ENCODE peak calls at places on chromosomes 16 and 17, in four cellular contexts. Y is A549, J is K562, I is HepG2. P is an unnamed sample.

GRCh38 chr16:54135361-54136275 is 151.0 kb downstream of the IRX3 start:
- DNase-seq in Y (peak; percentile 4), J (no peak), I (no peak), P (peak; percentile 68)

GRCh38 chr16:28925386-28926228 is 569 bp upstream of the RABEP2 start:
- DNase-seq in I (peak; percentile 73), J (peak; percentile 76), Y (peak; percentile 84), P (peak; percentile 68)

GRCh38 chr16:86928517-86929148 is 350.3 kb downstream of the FOXL1 start:
- DNase-seq in I (no peak), Y (no peak), J (no peak), P (no peak)

GRCh38 chr17:17809527-17810373 is 27.0 kb downstream of the SREBF1 start:
- DNase-seq in I (no peak), Y (peak; percentile 64), J (peak; percentile 22), P (no peak)

GRCh38 chr16:67657751-67658518 is 2.1 kb downstream of the ACD start:
- DNase-seq in I (no peak), Y (no peak), J (no peak), P (no peak)

GRCh38 chr16:57889960-57890751 is 80.8 kb downstream of the CNGB1 start:
- DNase-seq in J (no peak), Y (no peak), I (no peak), P (peak; percentile 28)

GRCh38 chr17:33811006-33811760 is 443.9 kb upstream of the CCL2 start:
- DNase-seq in Y (no peak), I (no peak), J (no peak), P (no peak)

GRCh38 chr17:75614006-75614405 is 19.2 kb upstream of the SMIM5 start:
- DNase-seq in J (peak; percentile 71), Y (peak; percentile 44), I (no peak), P (no peak)

GRCh38 chr17:17682293-17682736 is 1.1 kb downstream of the RAI1 start:
- DNase-seq in I (no peak), Y (peak; percentile 58), J (peak; percentile 66), P (no peak)

GRCh38 chr17:29909604-29910003 is 20.4 kb downstream of the SSH2 start:
- DNase-seq in Y (no peak), I (no peak), J (no peak), P (peak; percentile 52)

GRCh38 chr16:57640612-57641011 is 12.2 kb downstream of the ADGRG1 start:
- DNase-seq in I (no peak), J (no peak), Y (no peak), P (no peak)

GRCh38 chr16:53501216-53501859 is 1.7 kb downstream of the AKTIP start:
- DNase-seq in J (no peak), Y (no peak), I (no peak), P (no peak)

GRCh38 chr17:55783684-55784245 is 32.9 kb downstream of the PCTP start:
- DNase-seq in Y (no peak), I (no peak), J (no peak), P (no peak)

GRCh38 chr17:74427048-74427762 is 4.7 kb upstream of the GPRC5C start:
- DNase-seq in I (peak; percentile 92), Y (no peak), J (no peak), P (no peak)

GRCh38 chr16:57804111-57804837 is 2.0 kb upstream of the KIFC3 start:
- DNase-seq in I (no peak), J (no peak), Y (no peak), P (no peak)

GRCh38 chr17:27457731-27458523 is 1.7 kb downstream of the KSR1 start:
- DNase-seq in J (peak; percentile 54), Y (no peak), I (peak; percentile 92), P (peak; percentile 53)

GRCh38 chr16:75251280-75252048 is at the start of gene BCAR1:
- DNase-seq in Y (peak; percentile 85), I (peak; percentile 86), J (peak; percentile 94), P (peak; percentile 93)

GRCh38 chr16:73966851-73967250 is 329.8 kb upstream of the PSMD7 start:
- DNase-seq in I (no peak), J (no peak), Y (no peak), P (no peak)

GRCh38 chr17:76447931-76448652 is 4.9 kb downstream of the UBE2O start:
- DNase-seq in Y (no peak), I (no peak), J (no peak), P (peak; percentile 41)

GRCh38 chr16:51556694-51557327 is 405.7 kb upstream of the SALL1 start:
- DNase-seq in I (no peak), Y (peak; percentile 92), J (no peak), P (peak; percentile 96)

GRCh38 chr17:42493324-42493723 is 34.6 kb downstream of the ATP6V0A1 start:
- DNase-seq in I (peak; percentile 62), Y (no peak), J (no peak), P (no peak)

GRCh38 chr17:27319536-27320221 is 25.8 kb downstream of the WSB1 start:
- DNase-seq in J (no peak), Y (no peak), I (no peak), P (peak; percentile 48)

GRCh38 chr17:29180051-29180787 is at the start of gene MYO18A:
- DNase-seq in I (peak; percentile 45), Y (peak; percentile 82), J (peak; percentile 82), P (peak; percentile 71)

GRCh38 chr17:71208111-71208704 is 912.6 kb upstream of the SOX9 start:
- DNase-seq in J (no peak), I (no peak), Y (no peak), P (peak; percentile 92)
- TF ChIP-seq MAZ in J (no peak), I (no peak), Y (no peak), P (no peak)

GRCh38 chr16:66207864-66208226 is 158.6 kb upstream of the CDH5 start:
- DNase-seq in Y (no peak), I (no peak), J (no peak), P (no peak)
- TF ChIP-seq MAZ in Y (no peak), I (no peak), J (no peak), P (no peak)

GRCh38 chr17:31534223-31534888 is 142.9 kb downstream of the RAB11FIP4 start:
- DNase-seq in I (no peak), Y (no peak), J (no peak), P (peak; percentile 22)
- TF ChIP-seq MAZ in I (no peak), Y (no peak), J (no peak), P (no peak)

DNA sequence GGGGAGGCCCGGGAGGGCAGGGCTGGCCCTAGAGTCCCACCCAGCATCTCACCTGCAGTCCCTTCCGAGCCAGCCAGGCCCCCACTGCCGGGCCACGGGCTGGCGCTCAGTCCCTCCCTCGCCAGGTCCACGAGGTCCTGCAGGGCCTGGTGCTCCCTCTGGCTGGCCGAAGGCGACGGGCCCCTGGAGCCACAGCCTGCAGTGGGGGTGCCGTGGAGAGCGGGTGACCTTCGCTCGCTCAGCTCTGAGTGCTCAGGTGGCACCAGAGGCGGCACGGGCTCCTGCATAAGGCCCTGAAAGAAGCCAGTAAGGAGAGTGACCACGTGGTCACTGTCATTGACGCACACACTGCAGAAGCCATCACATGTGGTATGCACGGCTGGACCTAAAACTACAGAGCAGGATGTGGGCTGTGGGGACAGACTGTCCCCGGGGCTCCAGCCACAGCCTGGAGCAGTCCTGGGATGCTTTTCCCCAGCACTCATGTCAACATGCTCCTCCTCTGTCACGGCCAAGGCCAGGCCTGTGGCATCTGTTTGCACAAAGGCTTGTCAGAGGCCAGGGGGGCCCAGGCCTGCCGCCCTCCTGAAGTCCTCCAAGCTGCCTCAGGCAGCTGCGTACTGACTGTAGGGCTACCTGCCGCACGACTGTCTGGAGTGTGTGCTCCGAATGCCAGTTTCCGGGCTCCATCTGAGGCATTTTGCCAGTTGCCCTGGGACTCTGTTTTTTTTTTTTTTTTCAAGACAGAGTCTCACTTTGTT is 15.1 kb downstream of the SLX4 start:
- DNase-seq in Y (no peak), J (no peak), I (peak; percentile 94), P (no peak)
- TF ChIP-seq MAZ in Y (no peak), J (no peak), I (peak; percentile 41), P (no peak)

GRCh38 chr17:49698005-49698404 is 9.8 kb downstream of the SLC35B1 start:
- DNase-seq in I (no peak), J (no peak), Y (no peak), P (no peak)

GRCh38 chr17:49695698-49696232 is 12.0 kb downstream of the SLC35B1 start:
- DNase-seq in J (no peak), I (no peak), Y (no peak), P (no peak)

GRCh38 chr17:49692751-49693150 is 14.9 kb upstream of the SPOP start:
- DNase-seq in I (no peak), J (no peak), Y (no peak), P (no peak)

GRCh38 chr17:49696233-49696761 is 11.5 kb downstream of the SLC35B1 start:
- DNase-seq in Y (no peak), I (no peak), J (no peak), P (peak; percentile 17)

DNA sequence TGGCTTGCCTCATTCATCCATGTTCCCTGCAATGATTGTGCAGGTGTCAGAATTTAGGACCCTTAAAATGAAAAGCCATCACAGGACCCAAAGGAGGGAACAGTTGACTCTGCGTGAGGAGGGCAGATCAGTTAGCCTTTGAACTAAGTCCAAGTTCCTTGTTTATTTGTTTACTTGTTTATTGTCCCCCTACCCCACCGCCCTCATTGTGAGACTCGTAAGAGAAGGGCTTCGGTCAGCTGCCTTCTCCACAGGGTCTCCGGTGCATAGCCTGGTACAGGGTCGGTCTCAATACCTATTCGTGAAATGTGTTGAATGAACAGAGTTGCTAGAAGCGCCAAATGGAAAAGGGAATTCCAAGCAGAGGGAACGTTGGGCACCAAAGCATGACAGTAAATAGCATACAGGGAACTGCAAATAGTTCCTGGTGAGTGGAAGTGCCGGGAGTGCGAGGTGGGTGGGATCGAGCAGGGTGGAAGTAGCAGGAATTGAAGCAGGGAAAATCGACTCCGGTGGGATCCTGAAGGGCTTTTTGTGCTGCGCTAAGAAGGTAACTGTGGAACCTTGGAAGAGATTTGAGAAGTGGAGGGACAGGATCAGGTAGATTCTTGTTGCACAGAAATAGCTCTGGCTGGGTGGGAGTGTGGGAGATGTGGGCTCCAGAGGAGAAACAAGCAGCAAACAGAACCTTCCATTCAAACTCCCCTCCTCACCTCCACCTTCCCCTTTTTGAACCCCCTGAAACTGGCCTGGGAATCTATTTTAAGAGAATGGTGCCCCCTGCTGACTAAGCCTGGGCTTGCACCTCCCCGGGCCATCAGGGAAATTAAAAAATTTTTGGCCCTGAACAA is 12.7 kb downstream of the SLC35B1 start:
- DNase-seq in Y (peak; percentile 33), J (peak; percentile 57), I (peak; percentile 30), P (no peak)
- TF ChIP-seq MAZ in Y (no peak), J (peak; percentile 35), I (no peak), P (no peak)

P was measured in IMR-90.